ENCODE peak calls at places on chromosomes 12 and 14, in eight cellular contexts. One of them, this sample, is unnamed.
A peak's percentile ranks its signal among the peaks of the same experiment; 100 is the strongest.

GRCh38 chr12:130162267-130162666 is at the start of gene FZD10:
- DNase-seq in stimulated activated CD4-positive, alpha-beta T cell treated with anti-CD3 and anti-CD28 coated beads, Interleukin-2, amount 100 ng/mL, for 48 hours: peak; percentile 14
- DNase-seq in stimulated activated CD8-positive, alpha-beta memory T cell treated with anti-CD3 and anti-CD28 coated beads, Interleukin-4, amount 100 ng/mL, for 24 hours: peak; percentile 18
- DNase-seq in SIG-M5: no peak
- DNase-seq in cardiac muscle cell: peak; percentile 52
- DNase-seq in A549: no peak
- DNase-seq in GM18507: no peak
- DNase-seq in lower lobe of right lung: no peak
- DNase-seq in this sample: no peak

GRCh38 chr14:88599761-88600439 is 37.1 kb downstream of the ZC3H14 start:
- DNase-seq in GM18507: peak; percentile 28
- DNase-seq in lower lobe of right lung: no peak
- DNase-seq in cardiac muscle cell: no peak
- DNase-seq in SIG-M5: no peak
- DNase-seq in stimulated activated CD4-positive, alpha-beta T cell treated with anti-CD3 and anti-CD28 coated beads, Interleukin-2, amount 100 ng/mL, for 48 hours: peak; percentile 26
- DNase-seq in A549: no peak
- DNase-seq in stimulated activated CD8-positive, alpha-beta memory T cell treated with anti-CD3 and anti-CD28 coated beads, Interleukin-4, amount 100 ng/mL, for 24 hours: no peak
- DNase-seq in this sample: no peak

GRCh38 chr12:15752780-15753179 is 36.4 kb downstream of the EPS8 start:
- DNase-seq in SIG-M5: no peak
- DNase-seq in stimulated activated CD8-positive, alpha-beta memory T cell treated with anti-CD3 and anti-CD28 coated beads, Interleukin-4, amount 100 ng/mL, for 24 hours: no peak
- DNase-seq in GM18507: no peak
- DNase-seq in cardiac muscle cell: no peak
- DNase-seq in stimulated activated CD4-positive, alpha-beta T cell treated with anti-CD3 and anti-CD28 coated beads, Interleukin-2, amount 100 ng/mL, for 48 hours: no peak
- DNase-seq in A549: no peak
- DNase-seq in lower lobe of right lung: no peak
- DNase-seq in this sample: no peak

GRCh38 chr12:44774815-44775411 is 101.2 kb downstream of the NELL2 start:
- DNase-seq in SIG-M5: no peak
- DNase-seq in lower lobe of right lung: no peak
- DNase-seq in cardiac muscle cell: peak; percentile 46
- DNase-seq in stimulated activated CD8-positive, alpha-beta memory T cell treated with anti-CD3 and anti-CD28 coated beads, Interleukin-4, amount 100 ng/mL, for 24 hours: peak; percentile 38
- DNase-seq in GM18507: no peak
- DNase-seq in stimulated activated CD4-positive, alpha-beta T cell treated with anti-CD3 and anti-CD28 coated beads, Interleukin-2, amount 100 ng/mL, for 48 hours: peak; percentile 64
- DNase-seq in A549: peak; percentile 42
- DNase-seq in this sample: peak; percentile 54

GRCh38 chr12:114697246-114697716 is 13.3 kb upstream of the TBX3 start:
- DNase-seq in lower lobe of right lung: no peak
- DNase-seq in A549: no peak
- DNase-seq in stimulated activated CD4-positive, alpha-beta T cell treated with anti-CD3 and anti-CD28 coated beads, Interleukin-2, amount 100 ng/mL, for 48 hours: no peak
- DNase-seq in cardiac muscle cell: no peak
- DNase-seq in stimulated activated CD8-positive, alpha-beta memory T cell treated with anti-CD3 and anti-CD28 coated beads, Interleukin-4, amount 100 ng/mL, for 24 hours: no peak
- DNase-seq in SIG-M5: no peak
- DNase-seq in GM18507: no peak
- DNase-seq in this sample: no peak

GRCh38 chr14:59015482-59015881 is 173.0 kb upstream of the DAAM1 start:
- DNase-seq in GM18507: no peak
- DNase-seq in stimulated activated CD8-positive, alpha-beta memory T cell treated with anti-CD3 and anti-CD28 coated beads, Interleukin-4, amount 100 ng/mL, for 24 hours: no peak
- DNase-seq in lower lobe of right lung: no peak
- DNase-seq in cardiac muscle cell: no peak
- DNase-seq in A549: no peak
- DNase-seq in stimulated activated CD4-positive, alpha-beta T cell treated with anti-CD3 and anti-CD28 coated beads, Interleukin-2, amount 100 ng/mL, for 48 hours: no peak
- DNase-seq in SIG-M5: no peak
- DNase-seq in this sample: no peak

GRCh38 chr12:72075401-72075800 is 136.8 kb downstream of the TPH2 start:
- DNase-seq in lower lobe of right lung: no peak
- DNase-seq in GM18507: no peak
- DNase-seq in A549: no peak
- DNase-seq in stimulated activated CD8-positive, alpha-beta memory T cell treated with anti-CD3 and anti-CD28 coated beads, Interleukin-4, amount 100 ng/mL, for 24 hours: no peak
- DNase-seq in cardiac muscle cell: no peak
- DNase-seq in stimulated activated CD4-positive, alpha-beta T cell treated with anti-CD3 and anti-CD28 coated beads, Interleukin-2, amount 100 ng/mL, for 48 hours: no peak
- DNase-seq in SIG-M5: no peak
- DNase-seq in this sample: no peak

GRCh38 chr14:104085889-104086201 is 345 bp downstream of the ASPG start:
- DNase-seq in SIG-M5: no peak
- DNase-seq in A549: no peak
- DNase-seq in stimulated activated CD8-positive, alpha-beta memory T cell treated with anti-CD3 and anti-CD28 coated beads, Interleukin-4, amount 100 ng/mL, for 24 hours: no peak
- DNase-seq in stimulated activated CD4-positive, alpha-beta T cell treated with anti-CD3 and anti-CD28 coated beads, Interleukin-2, amount 100 ng/mL, for 48 hours: no peak
- DNase-seq in cardiac muscle cell: no peak
- DNase-seq in GM18507: no peak
- DNase-seq in lower lobe of right lung: peak; percentile 48
- DNase-seq in this sample: no peak

GRCh38 chr12:571795-572531 is 91.3 kb downstream of the NINJ2 start:
- DNase-seq in stimulated activated CD8-positive, alpha-beta memory T cell treated with anti-CD3 and anti-CD28 coated beads, Interleukin-4, amount 100 ng/mL, for 24 hours: no peak
- DNase-seq in stimulated activated CD4-positive, alpha-beta T cell treated with anti-CD3 and anti-CD28 coated beads, Interleukin-2, amount 100 ng/mL, for 48 hours: no peak
- DNase-seq in SIG-M5: no peak
- DNase-seq in cardiac muscle cell: no peak
- DNase-seq in GM18507: no peak
- DNase-seq in lower lobe of right lung: peak; percentile 41
- DNase-seq in A549: peak; percentile 74
- DNase-seq in this sample: no peak

GRCh38 chr14:79404874-79405273 is 806.4 kb downstream of the DIO2 start:
- DNase-seq in stimulated activated CD8-positive, alpha-beta memory T cell treated with anti-CD3 and anti-CD28 coated beads, Interleukin-4, amount 100 ng/mL, for 24 hours: no peak
- DNase-seq in lower lobe of right lung: no peak
- DNase-seq in stimulated activated CD4-positive, alpha-beta T cell treated with anti-CD3 and anti-CD28 coated beads, Interleukin-2, amount 100 ng/mL, for 48 hours: no peak
- DNase-seq in GM18507: no peak
- DNase-seq in SIG-M5: no peak
- DNase-seq in cardiac muscle cell: no peak
- DNase-seq in A549: no peak
- DNase-seq in this sample: no peak

GRCh38 chr14:73180385-73180805 is 44.1 kb downstream of the PSEN1 start:
- DNase-seq in stimulated activated CD4-positive, alpha-beta T cell treated with anti-CD3 and anti-CD28 coated beads, Interleukin-2, amount 100 ng/mL, for 48 hours: no peak
- DNase-seq in stimulated activated CD8-positive, alpha-beta memory T cell treated with anti-CD3 and anti-CD28 coated beads, Interleukin-4, amount 100 ng/mL, for 24 hours: no peak
- DNase-seq in lower lobe of right lung: no peak
- DNase-seq in SIG-M5: no peak
- DNase-seq in cardiac muscle cell: no peak
- DNase-seq in A549: peak; percentile 42
- DNase-seq in GM18507: no peak
- DNase-seq in this sample: no peak

GRCh38 chr12:1907652-1908611 is 10.5 kb downstream of the CACNA2D4 start:
- DNase-seq in A549: peak; percentile 63
- DNase-seq in SIG-M5: no peak
- DNase-seq in cardiac muscle cell: no peak
- DNase-seq in stimulated activated CD4-positive, alpha-beta T cell treated with anti-CD3 and anti-CD28 coated beads, Interleukin-2, amount 100 ng/mL, for 48 hours: no peak
- DNase-seq in stimulated activated CD8-positive, alpha-beta memory T cell treated with anti-CD3 and anti-CD28 coated beads, Interleukin-4, amount 100 ng/mL, for 24 hours: peak; percentile 8
- DNase-seq in GM18507: no peak
- DNase-seq in lower lobe of right lung: peak; percentile 50
- DNase-seq in this sample: peak; percentile 48

GRCh38 chr12:107557026-107557425 is 128.6 kb upstream of the PWP1 start:
- DNase-seq in lower lobe of right lung: no peak
- DNase-seq in stimulated activated CD8-positive, alpha-beta memory T cell treated with anti-CD3 and anti-CD28 coated beads, Interleukin-4, amount 100 ng/mL, for 24 hours: no peak
- DNase-seq in stimulated activated CD4-positive, alpha-beta T cell treated with anti-CD3 and anti-CD28 coated beads, Interleukin-2, amount 100 ng/mL, for 48 hours: no peak
- DNase-seq in A549: no peak
- DNase-seq in cardiac muscle cell: no peak
- DNase-seq in GM18507: no peak
- DNase-seq in SIG-M5: no peak
- DNase-seq in this sample: no peak

GRCh38 chr14:55071870-55072640 is 20.6 kb downstream of the MAPK1IP1L start:
- DNase-seq in stimulated activated CD8-positive, alpha-beta memory T cell treated with anti-CD3 and anti-CD28 coated beads, Interleukin-4, amount 100 ng/mL, for 24 hours: no peak
- DNase-seq in lower lobe of right lung: no peak
- DNase-seq in cardiac muscle cell: no peak
- DNase-seq in SIG-M5: no peak
- DNase-seq in stimulated activated CD4-positive, alpha-beta T cell treated with anti-CD3 and anti-CD28 coated beads, Interleukin-2, amount 100 ng/mL, for 48 hours: peak; percentile 15
- DNase-seq in GM18507: no peak
- DNase-seq in A549: peak; percentile 32
- DNase-seq in this sample: no peak

GRCh38 chr12:29741342-29742241 is 42.1 kb downstream of the TMTC1 start:
- DNase-seq in stimulated activated CD8-positive, alpha-beta memory T cell treated with anti-CD3 and anti-CD28 coated beads, Interleukin-4, amount 100 ng/mL, for 24 hours: no peak
- DNase-seq in lower lobe of right lung: no peak
- DNase-seq in A549: no peak
- DNase-seq in cardiac muscle cell: peak; percentile 17
- DNase-seq in stimulated activated CD4-positive, alpha-beta T cell treated with anti-CD3 and anti-CD28 coated beads, Interleukin-2, amount 100 ng/mL, for 48 hours: no peak
- DNase-seq in GM18507: no peak
- DNase-seq in SIG-M5: no peak
- DNase-seq in this sample: no peak

GRCh38 chr12:402127-402456 is 648 bp downstream of the CCDC77 start:
- DNase-seq in cardiac muscle cell: peak; percentile 32
- DNase-seq in A549: peak; percentile 48
- DNase-seq in GM18507: no peak
- DNase-seq in lower lobe of right lung: no peak
- DNase-seq in stimulated activated CD8-positive, alpha-beta memory T cell treated with anti-CD3 and anti-CD28 coated beads, Interleukin-4, amount 100 ng/mL, for 24 hours: no peak
- DNase-seq in SIG-M5: no peak
- DNase-seq in stimulated activated CD4-positive, alpha-beta T cell treated with anti-CD3 and anti-CD28 coated beads, Interleukin-2, amount 100 ng/mL, for 48 hours: no peak
- DNase-seq in this sample: peak; percentile 42

GRCh38 chr14:77562681-77563080 is 53.8 kb downstream of the SPTLC2 start:
- DNase-seq in stimulated activated CD8-positive, alpha-beta memory T cell treated with anti-CD3 and anti-CD28 coated beads, Interleukin-4, amount 100 ng/mL, for 24 hours: no peak
- DNase-seq in stimulated activated CD4-positive, alpha-beta T cell treated with anti-CD3 and anti-CD28 coated beads, Interleukin-2, amount 100 ng/mL, for 48 hours: no peak
- DNase-seq in lower lobe of right lung: no peak
- DNase-seq in GM18507: no peak
- DNase-seq in A549: no peak
- DNase-seq in cardiac muscle cell: no peak
- DNase-seq in SIG-M5: no peak
- DNase-seq in this sample: no peak

GRCh38 chr12:49644620-49644994 is 21.2 kb downstream of the PRPF40B start:
- DNase-seq in cardiac muscle cell: peak; percentile 84
- DNase-seq in GM18507: peak; percentile 74
- DNase-seq in A549: peak; percentile 68
- DNase-seq in stimulated activated CD8-positive, alpha-beta memory T cell treated with anti-CD3 and anti-CD28 coated beads, Interleukin-4, amount 100 ng/mL, for 24 hours: peak; percentile 66
- DNase-seq in lower lobe of right lung: peak; percentile 77
- DNase-seq in stimulated activated CD4-positive, alpha-beta T cell treated with anti-CD3 and anti-CD28 coated beads, Interleukin-2, amount 100 ng/mL, for 48 hours: peak; percentile 75
- DNase-seq in SIG-M5: no peak
- DNase-seq in this sample: peak; percentile 87

GRCh38 chr12:74015118-74015517 is 522.5 kb upstream of the ATXN7L3B start:
- DNase-seq in cardiac muscle cell: no peak
- DNase-seq in A549: no peak
- DNase-seq in lower lobe of right lung: no peak
- DNase-seq in SIG-M5: no peak
- DNase-seq in GM18507: no peak
- DNase-seq in stimulated activated CD4-positive, alpha-beta T cell treated with anti-CD3 and anti-CD28 coated beads, Interleukin-2, amount 100 ng/mL, for 48 hours: no peak
- DNase-seq in stimulated activated CD8-positive, alpha-beta memory T cell treated with anti-CD3 and anti-CD28 coated beads, Interleukin-4, amount 100 ng/mL, for 24 hours: no peak
- DNase-seq in this sample: no peak

GRCh38 chr14:77301103-77301502 is 19.6 kb downstream of the POMT2 start:
- DNase-seq in cardiac muscle cell: peak; percentile 85
- DNase-seq in stimulated activated CD4-positive, alpha-beta T cell treated with anti-CD3 and anti-CD28 coated beads, Interleukin-2, amount 100 ng/mL, for 48 hours: peak; percentile 66
- DNase-seq in lower lobe of right lung: peak; percentile 61
- DNase-seq in stimulated activated CD8-positive, alpha-beta memory T cell treated with anti-CD3 and anti-CD28 coated beads, Interleukin-4, amount 100 ng/mL, for 24 hours: peak; percentile 28
- DNase-seq in GM18507: peak; percentile 38
- DNase-seq in SIG-M5: no peak
- DNase-seq in A549: peak; percentile 89
- DNase-seq in this sample: peak; percentile 87

GRCh38 chr14:54784657-54785056 is 118.0 kb downstream of the GCH1 start:
- DNase-seq in A549: no peak
- DNase-seq in stimulated activated CD8-positive, alpha-beta memory T cell treated with anti-CD3 and anti-CD28 coated beads, Interleukin-4, amount 100 ng/mL, for 24 hours: no peak
- DNase-seq in SIG-M5: no peak
- DNase-seq in cardiac muscle cell: no peak
- DNase-seq in lower lobe of right lung: no peak
- DNase-seq in stimulated activated CD4-positive, alpha-beta T cell treated with anti-CD3 and anti-CD28 coated beads, Interleukin-2, amount 100 ng/mL, for 48 hours: no peak
- DNase-seq in GM18507: no peak
- DNase-seq in this sample: no peak

GRCh38 chr14:94059998-94060397 is 21.0 kb downstream of the DDX24 start:
- DNase-seq in stimulated activated CD8-positive, alpha-beta memory T cell treated with anti-CD3 and anti-CD28 coated beads, Interleukin-4, amount 100 ng/mL, for 24 hours: no peak
- DNase-seq in lower lobe of right lung: no peak
- DNase-seq in cardiac muscle cell: peak; percentile 65
- DNase-seq in SIG-M5: no peak
- DNase-seq in stimulated activated CD4-positive, alpha-beta T cell treated with anti-CD3 and anti-CD28 coated beads, Interleukin-2, amount 100 ng/mL, for 48 hours: no peak
- DNase-seq in GM18507: no peak
- DNase-seq in A549: no peak
- DNase-seq in this sample: no peak

GRCh38 chr12:90080616-90081015 is 372.0 kb upstream of the ATP2B1 start:
- DNase-seq in GM18507: no peak
- DNase-seq in SIG-M5: no peak
- DNase-seq in cardiac muscle cell: no peak
- DNase-seq in stimulated activated CD4-positive, alpha-beta T cell treated with anti-CD3 and anti-CD28 coated beads, Interleukin-2, amount 100 ng/mL, for 48 hours: no peak
- DNase-seq in lower lobe of right lung: no peak
- DNase-seq in A549: no peak
- DNase-seq in stimulated activated CD8-positive, alpha-beta memory T cell treated with anti-CD3 and anti-CD28 coated beads, Interleukin-4, amount 100 ng/mL, for 24 hours: no peak
- DNase-seq in this sample: no peak

GRCh38 chr14:93729993-93730392 is 58.3 kb downstream of the PRIMA1 start:
- DNase-seq in A549: no peak
- DNase-seq in GM18507: no peak
- DNase-seq in lower lobe of right lung: no peak
- DNase-seq in stimulated activated CD4-positive, alpha-beta T cell treated with anti-CD3 and anti-CD28 coated beads, Interleukin-2, amount 100 ng/mL, for 48 hours: no peak
- DNase-seq in SIG-M5: no peak
- DNase-seq in cardiac muscle cell: no peak
- DNase-seq in stimulated activated CD8-positive, alpha-beta memory T cell treated with anti-CD3 and anti-CD28 coated beads, Interleukin-4, amount 100 ng/mL, for 24 hours: no peak
- DNase-seq in this sample: no peak

GRCh38 chr12:6267007-6267721 is 43.3 kb upstream of the PLEKHG6 start:
- DNase-seq in lower lobe of right lung: peak; percentile 56
- DNase-seq in cardiac muscle cell: no peak
- DNase-seq in stimulated activated CD8-positive, alpha-beta memory T cell treated with anti-CD3 and anti-CD28 coated beads, Interleukin-4, amount 100 ng/mL, for 24 hours: peak; percentile 58
- DNase-seq in stimulated activated CD4-positive, alpha-beta T cell treated with anti-CD3 and anti-CD28 coated beads, Interleukin-2, amount 100 ng/mL, for 48 hours: peak; percentile 60
- DNase-seq in A549: no peak
- DNase-seq in GM18507: no peak
- DNase-seq in SIG-M5: no peak
- DNase-seq in this sample: no peak

GRCh38 chr12:131724534-131724933 is 13.6 kb downstream of the SFSWAP start:
- DNase-seq in stimulated activated CD8-positive, alpha-beta memory T cell treated with anti-CD3 and anti-CD28 coated beads, Interleukin-4, amount 100 ng/mL, for 24 hours: no peak
- DNase-seq in lower lobe of right lung: no peak
- DNase-seq in cardiac muscle cell: no peak
- DNase-seq in stimulated activated CD4-positive, alpha-beta T cell treated with anti-CD3 and anti-CD28 coated beads, Interleukin-2, amount 100 ng/mL, for 48 hours: no peak
- DNase-seq in GM18507: no peak
- DNase-seq in SIG-M5: no peak
- DNase-seq in A549: no peak
- DNase-seq in this sample: no peak

GRCh38 chr14:94447986-94448808 is 4.4 kb downstream of the SERPINA11 start:
- DNase-seq in GM18507: no peak
- DNase-seq in stimulated activated CD4-positive, alpha-beta T cell treated with anti-CD3 and anti-CD28 coated beads, Interleukin-2, amount 100 ng/mL, for 48 hours: no peak
- DNase-seq in SIG-M5: no peak
- DNase-seq in cardiac muscle cell: no peak
- DNase-seq in lower lobe of right lung: no peak
- DNase-seq in A549: no peak
- DNase-seq in stimulated activated CD8-positive, alpha-beta memory T cell treated with anti-CD3 and anti-CD28 coated beads, Interleukin-4, amount 100 ng/mL, for 24 hours: no peak
- DNase-seq in this sample: no peak

GRCh38 chr12:26274441-26275312 is 79.3 kb downstream of the SSPN start:
- DNase-seq in GM18507: peak; percentile 51
- DNase-seq in A549: peak; percentile 98
- DNase-seq in stimulated activated CD8-positive, alpha-beta memory T cell treated with anti-CD3 and anti-CD28 coated beads, Interleukin-4, amount 100 ng/mL, for 24 hours: peak; percentile 19
- DNase-seq in cardiac muscle cell: no peak
- DNase-seq in SIG-M5: peak; percentile 100
- DNase-seq in lower lobe of right lung: peak; percentile 86
- DNase-seq in stimulated activated CD4-positive, alpha-beta T cell treated with anti-CD3 and anti-CD28 coated beads, Interleukin-2, amount 100 ng/mL, for 48 hours: peak; percentile 35
- DNase-seq in this sample: peak; percentile 69

GRCh38 chr14:64388533-64389243 is 535 bp downstream of the MTHFD1 start:
- DNase-seq in SIG-M5: no peak
- DNase-seq in cardiac muscle cell: peak; percentile 46
- DNase-seq in lower lobe of right lung: no peak
- DNase-seq in GM18507: no peak
- DNase-seq in stimulated activated CD4-positive, alpha-beta T cell treated with anti-CD3 and anti-CD28 coated beads, Interleukin-2, amount 100 ng/mL, for 48 hours: no peak
- DNase-seq in stimulated activated CD8-positive, alpha-beta memory T cell treated with anti-CD3 and anti-CD28 coated beads, Interleukin-4, amount 100 ng/mL, for 24 hours: no peak
- DNase-seq in A549: no peak
- DNase-seq in this sample: peak; percentile 31

GRCh38 chr12:95538656-95539055 is 12.6 kb downstream of the USP44 start:
- DNase-seq in stimulated activated CD8-positive, alpha-beta memory T cell treated with anti-CD3 and anti-CD28 coated beads, Interleukin-4, amount 100 ng/mL, for 24 hours: no peak
- DNase-seq in lower lobe of right lung: no peak
- DNase-seq in stimulated activated CD4-positive, alpha-beta T cell treated with anti-CD3 and anti-CD28 coated beads, Interleukin-2, amount 100 ng/mL, for 48 hours: no peak
- DNase-seq in A549: no peak
- DNase-seq in SIG-M5: no peak
- DNase-seq in GM18507: no peak
- DNase-seq in cardiac muscle cell: no peak
- DNase-seq in this sample: no peak

GRCh38 chr12:2523881-2524561 is 270.7 kb upstream of the FKBP4 start:
- DNase-seq in lower lobe of right lung: no peak
- DNase-seq in cardiac muscle cell: no peak
- DNase-seq in stimulated activated CD4-positive, alpha-beta T cell treated with anti-CD3 and anti-CD28 coated beads, Interleukin-2, amount 100 ng/mL, for 48 hours: no peak
- DNase-seq in A549: no peak
- DNase-seq in stimulated activated CD8-positive, alpha-beta memory T cell treated with anti-CD3 and anti-CD28 coated beads, Interleukin-4, amount 100 ng/mL, for 24 hours: no peak
- DNase-seq in GM18507: no peak
- DNase-seq in SIG-M5: no peak
- DNase-seq in this sample: no peak

GRCh38 chr12:31234955-31235867 is 90.7 kb downstream of the SINHCAF start:
- DNase-seq in stimulated activated CD4-positive, alpha-beta T cell treated with anti-CD3 and anti-CD28 coated beads, Interleukin-2, amount 100 ng/mL, for 48 hours: no peak
- DNase-seq in stimulated activated CD8-positive, alpha-beta memory T cell treated with anti-CD3 and anti-CD28 coated beads, Interleukin-4, amount 100 ng/mL, for 24 hours: no peak
- DNase-seq in A549: peak; percentile 58
- DNase-seq in SIG-M5: no peak
- DNase-seq in lower lobe of right lung: peak; percentile 44
- DNase-seq in GM18507: no peak
- DNase-seq in cardiac muscle cell: peak; percentile 55
- DNase-seq in this sample: peak; percentile 47

This sample was measured in BE2C.